ENCODE peak calls at places on chromosome 14, in seven cellular contexts. Q is WTC11, B is cardiac muscle cell, G is heart right ventricle, R is AG10803, C is A549, Y is colonic mucosa. N is an unnamed sample.

GRCh38 chr14:93007225-93007997 is 84.5 kb downstream of the CHGA start:
- DNase-seq in B (no peak), C (peak), Y (peak), Q (no peak), R (peak), G (peak), N (no peak)

GRCh38 chr14:68922201-68922613 is 56.9 kb downstream of the ACTN1 start:
- DNase-seq in C (no peak), Q (no peak), G (peak), R (no peak), B (no peak), Y (no peak), N (no peak)

GRCh38 chr14:89848165-89848564 is 106.4 kb downstream of the EFCAB11 start:
- DNase-seq in Y (no peak), R (peak), Q (no peak), B (no peak), G (no peak), C (no peak), N (no peak)

GRCh38 chr14:69695664-69696527 is 71.0 kb upstream of the SRSF5 start:
- DNase-seq in C (no peak), Q (no peak), R (peak), G (no peak), B (peak), Y (peak), N (peak)

GRCh38 chr14:34223302-34224150 is 238.5 kb downstream of the SPTSSA start:
- DNase-seq in Q (no peak), G (no peak), C (no peak), R (no peak), B (no peak), Y (no peak), N (peak)

GRCh38 chr14:91018465-91018864 is 42.0 kb downstream of the RPS6KA5 start:
- DNase-seq in Q (no peak), R (no peak), Y (no peak), C (no peak), G (no peak), B (no peak), N (no peak)

GRCh38 chr14:54893151-54893760 is 9.4 kb downstream of the GCH1 start:
- DNase-seq in B (peak), G (peak), Y (no peak), R (peak), Q (no peak), C (peak), N (peak)

GRCh38 chr14:95098984-95099599 is 58.2 kb downstream of the DICER1 start:
- DNase-seq in Q (peak), C (peak), Y (peak), G (peak), R (peak), B (peak), N (peak)

GRCh38 chr14:20247651-20248246 is 8.7 kb downstream of the OR11H4 start:
- DNase-seq in B (no peak), C (peak), G (no peak), Y (no peak), Q (no peak), R (no peak), N (peak)
- TF ChIP-seq CTCF in B (no peak), C (peak), G (no peak), Y (no peak), Q (no peak), R (no peak), N (no peak)

GRCh38 chr14:77989441-77989891 is 180.7 kb upstream of the NRXN3 start:
- DNase-seq in Q (no peak), Y (no peak), B (no peak), R (no peak), G (peak), C (no peak), N (no peak)

GRCh38 chr14:77986808-77987207 is 183.4 kb upstream of the NRXN3 start:
- DNase-seq in Y (no peak), C (no peak), Q (no peak), G (no peak), B (no peak), R (no peak), N (no peak)

GRCh38 chr14:77988966-77989365 is 181.2 kb upstream of the NRXN3 start:
- DNase-seq in R (peak), B (no peak), Q (no peak), Y (no peak), G (peak), C (no peak), N (no peak)

GRCh38 chr14:77988096-77988870 is 181.9 kb upstream of the NRXN3 start:
- DNase-seq in R (no peak), B (no peak), Q (no peak), Y (no peak), G (peak), C (no peak), N (no peak)

DNA sequence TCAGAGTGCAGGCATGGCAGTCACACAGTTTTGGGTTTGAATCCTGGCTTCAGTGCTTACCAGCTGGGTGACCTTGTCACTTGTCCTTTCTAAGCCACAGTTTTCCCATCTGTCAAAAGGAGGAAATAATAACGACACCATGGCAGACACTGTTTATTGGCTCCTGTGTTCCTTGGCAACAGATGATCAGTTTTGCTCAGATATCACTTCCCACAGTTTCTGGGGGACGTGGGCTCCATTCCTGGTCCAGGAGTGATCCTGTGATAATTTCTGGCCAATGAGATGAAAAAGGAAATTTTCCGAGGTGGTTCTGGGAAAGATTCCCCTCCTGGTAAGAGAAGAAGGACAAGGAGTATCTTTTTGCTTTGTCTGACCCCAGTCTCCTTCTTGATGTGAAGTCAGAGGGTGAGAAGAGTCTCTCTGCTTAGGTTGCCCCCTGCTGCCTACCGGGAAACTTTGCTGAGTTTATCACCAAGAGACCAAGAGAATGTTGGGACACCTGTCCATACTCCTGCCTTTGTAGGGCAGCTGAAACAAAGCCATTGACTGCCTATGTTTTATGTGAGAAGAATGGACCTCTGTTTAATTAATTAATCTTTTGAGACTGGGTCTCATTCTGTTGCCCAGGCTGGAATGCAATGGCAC is 178.9 kb upstream of the NRXN3 start:
- DNase-seq in G (no peak), R (no peak), C (no peak), Y (no peak), B (peak), Q (peak), N (no peak)
- TF ChIP-seq CTCF in G (no peak), R (no peak), C (no peak), Y (no peak), B (peak), Q (no peak), N (no peak)

DNA sequence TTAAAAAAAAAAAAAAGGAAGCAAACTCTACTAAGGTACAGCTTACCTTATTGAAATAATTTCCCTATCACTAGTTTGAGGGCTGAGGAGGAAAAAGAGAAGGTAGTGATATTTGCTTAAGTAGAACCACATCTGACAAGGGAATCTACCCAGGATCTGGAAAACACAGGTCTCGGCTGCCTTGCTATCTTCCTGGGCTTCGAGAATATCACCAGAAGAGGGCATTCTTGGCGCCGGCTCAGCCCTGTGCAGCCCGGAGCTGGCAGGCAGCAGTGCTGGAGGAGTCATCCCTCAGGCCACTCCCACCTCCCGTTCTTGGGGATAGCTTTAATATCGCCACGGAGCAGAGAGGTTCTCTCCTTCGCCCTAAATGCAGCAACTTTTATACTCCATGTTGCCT is 1181.2 kb downstream of the VRK1 start:
- DNase-seq in B (peak), Q (peak), C (peak), G (peak), R (peak), Y (peak), N (peak)
- TF ChIP-seq CTCF in B (no peak), Q (no peak), C (peak), G (peak), R (peak), Y (no peak), N (no peak)

DNA sequence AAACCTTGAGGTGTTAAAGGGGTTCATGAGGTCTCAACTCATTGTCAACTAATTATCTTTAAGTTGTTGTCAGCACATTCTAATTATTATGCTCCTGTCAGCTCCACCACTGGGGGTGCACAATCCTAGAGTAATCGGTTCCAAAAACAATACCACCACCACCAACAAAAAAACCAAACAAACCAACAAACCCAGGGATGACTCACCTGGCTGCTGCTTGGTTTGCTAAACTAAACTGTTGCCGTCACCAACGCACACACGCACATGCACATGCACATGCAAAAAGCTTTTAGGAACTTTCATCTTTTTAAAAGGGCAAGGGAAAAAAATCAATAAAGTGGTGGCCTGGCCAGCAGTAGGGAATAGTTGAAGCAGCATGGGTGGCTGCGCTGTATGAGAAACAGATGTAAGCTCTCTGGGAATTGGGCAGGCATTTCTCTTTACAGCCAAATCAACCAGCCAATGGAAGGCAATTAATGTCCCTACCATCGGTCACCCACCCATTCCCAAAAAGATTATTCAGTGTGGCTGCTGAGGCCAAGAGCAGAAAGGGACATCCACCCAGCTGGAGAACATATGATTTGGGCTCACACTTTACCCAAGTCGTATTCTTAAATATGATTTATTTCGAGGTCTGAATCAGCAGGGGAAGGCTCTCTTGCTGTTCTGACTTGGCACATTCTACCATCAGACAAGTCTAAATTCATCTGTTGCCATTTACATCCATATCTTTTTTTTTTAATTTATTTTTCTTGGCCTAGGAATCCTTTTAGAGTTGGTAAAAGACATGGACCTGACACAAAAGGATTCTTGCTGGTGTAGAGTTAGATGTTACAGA is 20.0 kb downstream of the TMEM30B start:
- DNase-seq in B (no peak), Q (no peak), Y (no peak), C (no peak), R (peak), G (no peak), N (peak)
- TF ChIP-seq CTCF in B (no peak), Q (no peak), Y (no peak), C (no peak), R (peak), G (no peak), N (no peak)

GRCh38 chr14:59481407-59482119 is 2.6 kb downstream of the L3HYPDH start:
- DNase-seq in Y (no peak), C (no peak), Q (no peak), B (no peak), G (no peak), R (peak), N (no peak)

GRCh38 chr14:59482120-59482434 is 2.1 kb downstream of the L3HYPDH start:
- DNase-seq in R (no peak), Q (no peak), Y (no peak), B (no peak), G (no peak), C (peak), N (no peak)

GRCh38 chr14:59483819-59484610 is at the start of the genes JKAMP and L3HYPDH:
- DNase-seq in G (peak), Y (peak), C (peak), R (peak), B (peak), Q (peak), N (peak)

GRCh38 chr14:59483360-59483759 is 848 bp downstream of the L3HYPDH start:
- DNase-seq in Y (peak), R (peak), Q (peak), G (no peak), C (peak), B (no peak), N (no peak)

DNA sequence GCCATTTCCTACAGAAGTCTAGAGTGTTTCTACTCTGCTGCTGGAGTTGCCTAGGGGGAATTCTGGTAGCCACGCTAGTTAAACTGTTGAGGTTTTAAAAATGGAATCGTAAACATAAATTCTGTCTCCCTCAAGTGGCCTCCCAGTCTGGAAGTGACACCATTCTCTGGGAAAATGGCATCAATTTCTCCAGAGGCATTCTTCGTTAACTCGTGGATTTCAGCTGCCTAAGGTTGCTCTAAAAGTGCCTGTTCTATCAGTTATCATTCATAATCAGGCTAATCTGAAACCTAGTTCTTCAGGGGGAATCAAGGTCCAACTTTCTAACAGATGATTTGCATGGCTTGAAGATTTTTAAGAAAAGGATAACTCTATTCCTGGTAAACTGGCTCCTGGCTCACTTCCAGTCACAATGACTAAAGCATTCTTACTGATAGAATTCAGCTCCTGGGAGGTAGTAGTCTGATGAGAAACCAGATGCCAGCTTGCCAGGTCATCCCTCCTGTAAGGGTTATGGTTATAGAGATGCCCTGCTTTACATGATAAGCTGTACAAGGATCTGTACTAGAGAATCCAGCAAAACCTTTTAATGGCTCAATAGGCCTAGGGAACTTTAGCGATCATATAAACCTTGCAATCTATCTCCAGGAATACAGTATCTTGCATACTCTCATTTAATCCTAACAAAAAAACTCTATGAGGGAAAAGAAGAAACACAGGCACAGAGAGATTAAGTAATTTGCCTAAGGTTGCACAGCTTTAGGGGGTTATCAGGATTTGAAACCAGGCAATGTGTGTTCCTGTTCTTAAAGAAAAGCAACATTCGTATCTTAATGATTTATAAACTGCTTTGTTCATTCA is 1.5 kb downstream of the L3HYPDH start:
- DNase-seq in R (peak), B (peak), C (peak), Q (no peak), G (peak), Y (peak), N (peak)
- TF ChIP-seq CTCF in R (no peak), B (no peak), C (no peak), Q (no peak), G (no peak), Y (no peak), N (no peak)

GRCh38 chr14:36408388-36408787 is 88.0 kb upstream of the MBIP start:
- DNase-seq in B (no peak), Y (no peak), Q (no peak), R (no peak), C (no peak), G (no peak), N (no peak)
- TF ChIP-seq CTCF in B (no peak), Y (no peak), Q (no peak), R (no peak), C (no peak), G (no peak), N (no peak)

DNA sequence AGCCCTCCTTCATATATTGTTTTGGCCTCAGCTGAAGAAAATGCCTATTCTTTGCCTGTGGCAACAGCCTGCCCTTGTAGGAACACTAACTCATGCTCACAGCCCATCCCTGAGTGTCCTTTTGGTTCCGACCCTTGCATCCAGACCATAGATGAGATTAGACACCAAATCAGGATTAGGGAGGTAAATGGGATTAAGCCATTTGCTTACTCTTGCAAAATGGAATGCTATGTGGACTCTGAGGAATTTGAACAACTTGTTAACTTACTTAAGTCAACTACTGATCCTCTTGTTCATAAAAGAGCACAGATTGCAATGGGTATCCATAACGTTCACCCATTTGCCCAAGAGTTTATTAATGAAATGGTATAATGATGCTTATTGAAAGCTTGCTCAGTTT is 27.3 kb downstream of the TSHR start:
- DNase-seq in C (no peak), G (no peak), B (no peak), Y (no peak), Q (no peak), R (peak), N (no peak)
- TF ChIP-seq CTCF in C (no peak), G (no peak), B (no peak), Y (no peak), Q (no peak), R (no peak), N (no peak)

DNA sequence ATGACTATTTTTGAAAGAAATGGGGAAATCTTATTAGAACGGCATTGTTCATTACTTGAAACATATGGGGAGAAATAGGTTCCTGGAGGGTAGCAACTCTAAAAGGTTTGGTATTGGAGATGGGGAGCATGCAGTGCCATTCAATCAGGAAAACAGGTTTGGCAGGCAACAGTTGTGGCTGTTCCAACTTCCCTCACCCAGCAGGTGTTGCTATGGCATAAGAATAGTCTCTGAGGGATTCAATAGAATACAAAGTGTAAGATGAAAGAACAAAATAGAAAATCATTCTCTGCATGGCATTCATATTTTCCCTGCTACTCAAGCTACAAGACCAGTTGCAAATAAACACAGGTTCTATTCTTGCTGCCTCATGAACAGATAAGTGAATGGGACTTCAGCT is 393.3 kb upstream of the RPL10L start:
- DNase-seq in C (no peak), R (no peak), Q (peak), G (no peak), B (peak), Y (no peak), N (peak)
- TF ChIP-seq CTCF in C (no peak), R (no peak), Q (no peak), G (peak), B (no peak), Y (no peak), N (no peak)

DNA sequence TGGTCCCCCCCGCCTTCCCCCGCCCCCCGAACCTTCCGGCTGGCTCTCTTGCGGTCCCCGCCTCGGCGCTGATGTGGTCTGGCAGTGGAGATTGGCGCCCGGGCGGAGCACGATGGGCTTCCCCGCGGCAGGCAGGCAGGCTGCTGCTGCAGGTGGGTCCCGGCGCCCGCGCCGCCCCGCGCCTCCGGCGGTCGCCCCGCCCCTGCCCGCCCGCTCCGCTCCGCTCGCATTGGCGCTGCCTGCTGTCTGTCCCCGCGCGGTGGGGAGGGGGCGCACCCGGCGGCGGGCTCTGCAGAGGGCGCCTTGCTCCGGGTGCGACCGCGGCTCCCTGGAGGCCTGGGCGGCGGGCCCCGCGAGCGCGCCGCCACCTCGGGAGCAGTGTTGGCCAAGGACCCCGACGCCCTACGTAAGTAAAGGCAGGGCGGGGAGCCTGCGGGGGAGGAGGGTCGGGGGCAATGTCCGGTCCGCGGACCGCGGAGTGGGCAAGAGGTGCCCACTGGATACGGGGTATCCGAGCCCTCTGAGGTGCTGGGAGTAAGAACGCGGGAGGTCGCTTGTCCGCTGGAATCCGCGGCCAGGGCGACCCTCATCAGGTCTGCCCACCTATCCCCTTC is at the start of gene AKAP5:
- DNase-seq in B (peak), Q (peak), R (no peak), C (peak), G (peak), Y (peak), N (peak)
- TF ChIP-seq CTCF in B (no peak), Q (no peak), R (no peak), C (no peak), G (no peak), Y (no peak), N (no peak)

N was measured in Calu3.